ENCODE peak calls at places on chromosomes 16 and 17, in six cellular contexts. G, H, W, T, U and M are unnamed samples.

GRCh38 chr17:76578376-76578775 is 7.3 kb downstream of the ST6GALNAC2 start:
- DNase-seq in G (no peak), H (no peak), W (peak; percentile 44), T (no peak), U (no peak), M (no peak)

GRCh38 chr17:34961093-34961911 is at the start of the genes CCT6B and ZNF830:
- DNase-seq in G (peak; percentile 79), H (peak; percentile 94), W (peak; percentile 95), T (peak; percentile 97), U (peak; percentile 95), M (peak; percentile 97)

GRCh38 chr17:77995146-77995852 is 36.8 kb downstream of the TNRC6C start:
- DNase-seq in G (no peak), H (no peak), W (no peak), T (no peak), U (no peak), M (no peak)

GRCh38 chr17:78279360-78279990 is 48.0 kb downstream of the TMEM235 start:
- DNase-seq in G (no peak), H (no peak), W (no peak), T (no peak), U (no peak), M (no peak)

GRCh38 chr16:53773150-53773846 is 69.3 kb downstream of the FTO start:
- DNase-seq in G (no peak), H (peak; percentile 55), W (peak; percentile 79), T (peak; percentile 83), U (no peak), M (peak; percentile 25)

GRCh38 chr16:55433030-55433429 is 46.0 kb upstream of the MMP2 start:
- DNase-seq in G (no peak), H (no peak), W (no peak), T (no peak), U (no peak), M (no peak)

GRCh38 chr16:85923153-85924021 is 24.4 kb downstream of the IRF8 start:
- DNase-seq in G (no peak), H (no peak), W (peak; percentile 59), T (peak; percentile 98), U (no peak), M (peak; percentile 66)

GRCh38 chr16:5874899-5875298 is 777.3 kb upstream of the EEF2KMT start:
- DNase-seq in G (no peak), H (no peak), W (no peak), T (no peak), U (no peak), M (no peak)

GRCh38 chr17:37838276-37838675 is 85.9 kb upstream of the TBC1D3K start:
- DNase-seq in G (no peak), H (no peak), W (no peak), T (no peak), U (no peak), M (no peak)

GRCh38 chr17:7992924-7993323 is 9.5 kb upstream of the GUCY2D start:
- DNase-seq in G (no peak), H (no peak), W (no peak), T (no peak), U (no peak), M (no peak)

GRCh38 chr17:199806-200603 is 18.6 kb upstream of the DOC2B start:
- DNase-seq in G (no peak), H (no peak), W (no peak), T (no peak), U (no peak), M (no peak)

GRCh38 chr17:81412490-81413093 is 17.3 kb downstream of the BAHCC1 start:
- DNase-seq in G (no peak), H (no peak), W (peak; percentile 76), T (peak; percentile 51), U (no peak), M (no peak)

GRCh38 chr17:27455914-27456680 is at the start of gene KSR1:
- DNase-seq in G (peak; percentile 53), H (peak; percentile 84), W (peak; percentile 72), T (peak; percentile 75), U (peak; percentile 92), M (peak; percentile 80)

DNA sequence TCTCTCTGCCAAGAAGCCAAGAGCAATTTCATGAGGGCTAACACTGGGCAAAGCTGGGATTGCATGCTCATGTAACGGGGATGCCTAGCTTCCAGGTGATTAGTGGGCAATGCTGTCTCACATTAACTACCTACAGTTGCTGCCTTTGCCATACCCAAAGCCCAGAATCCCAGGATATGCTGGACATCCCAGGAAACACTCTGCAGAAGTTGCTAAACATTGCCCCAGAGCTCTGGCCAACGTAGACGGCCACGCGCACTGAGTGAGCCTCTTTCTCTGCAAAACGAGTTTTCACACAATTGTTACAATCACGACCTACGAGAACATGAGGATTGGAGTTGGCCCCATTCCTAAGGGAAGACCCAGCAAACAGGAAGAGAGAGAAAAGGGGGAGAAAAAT is 112.9 kb upstream of the DNAH9 start:
- DNase-seq in G (no peak), H (no peak), W (no peak), T (no peak), U (no peak), M (no peak)
- H4K91ac ChIP-seq in G (no peak overlapping the region), H (no peak overlapping the region), W (no peak overlapping the region), T (no peak overlapping the region), U (no peak overlapping the region), M (no peak overlapping the region)

DNA sequence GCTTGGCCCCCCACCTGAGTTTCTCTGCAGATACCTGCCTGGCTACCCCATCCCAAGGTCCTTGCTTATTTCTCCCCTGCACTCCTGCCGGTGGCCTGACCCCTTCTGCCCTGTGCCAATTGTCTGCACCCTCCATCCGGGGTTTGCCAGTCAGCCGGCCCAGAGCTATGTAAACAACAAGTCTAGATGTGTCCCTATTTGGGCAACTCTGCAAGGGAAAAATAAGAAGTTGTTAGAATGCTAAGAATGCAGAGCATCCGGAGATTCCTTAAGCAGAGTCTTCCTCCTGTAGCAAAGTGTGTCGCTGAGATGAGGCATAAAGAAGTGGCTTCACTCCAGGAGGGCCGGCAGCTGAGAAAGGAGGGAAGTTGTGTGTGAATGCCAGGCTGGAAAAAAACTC is 46.6 kb downstream of the RGS9 start:
- DNase-seq in G (peak; percentile 62), H (peak; percentile 65), W (peak; percentile 70), T (peak; percentile 40), U (peak; percentile 89), M (no peak)
- H2BK120ac ChIP-seq in G (no peak overlapping the region), H (no peak overlapping the region), W (peak overlapping the region; percentile 99), T (peak overlapping the region; percentile 21), U (peak overlapping the region; percentile 15), M (peak overlapping the region; percentile 16)

DNA sequence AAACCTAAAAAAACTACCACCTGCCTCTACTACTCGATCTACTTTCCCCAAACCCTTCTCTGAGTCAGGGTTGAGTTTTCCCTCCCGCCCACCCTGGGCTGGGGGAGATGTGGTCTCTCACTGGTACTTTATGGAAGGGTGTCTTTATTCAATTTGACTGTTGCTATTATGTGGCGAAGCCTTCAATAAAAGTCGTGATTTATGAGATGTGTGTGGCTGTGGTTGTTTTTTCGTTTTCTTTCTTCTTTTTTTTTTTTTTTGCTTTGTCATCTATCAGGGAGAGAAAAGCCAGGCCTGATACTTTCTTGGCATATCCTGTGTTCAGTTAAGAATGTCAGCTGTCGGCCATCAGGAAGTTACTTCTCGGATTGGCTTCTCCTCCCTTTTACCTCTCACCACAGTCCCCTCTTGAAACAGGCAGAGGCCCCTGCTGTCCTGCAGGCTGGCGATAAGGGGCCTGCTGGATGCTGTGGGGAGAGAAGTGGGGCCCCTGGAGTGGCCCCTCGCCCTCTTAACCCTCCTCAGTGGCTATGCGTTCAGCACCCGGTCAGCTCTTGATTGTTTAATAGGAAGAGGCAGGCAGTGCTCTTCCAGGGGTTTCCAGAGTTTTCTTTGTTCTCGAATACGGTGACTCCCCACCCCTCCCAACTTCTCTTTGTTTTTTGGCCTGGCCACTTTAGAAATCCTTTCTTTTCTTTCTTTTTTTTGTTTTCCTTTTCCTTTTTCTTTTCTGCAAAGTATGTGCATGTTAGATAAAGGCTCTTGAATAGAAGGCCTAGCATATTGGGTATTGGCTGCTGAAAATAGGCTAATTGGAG is 123.1 kb downstream of the MSI2 start:
- DNase-seq in G (no peak), H (peak; percentile 43), W (peak; percentile 12), T (peak; percentile 80), U (peak; percentile 55), M (no peak)
- H3K4ac ChIP-seq in G (no peak overlapping the region), H (no peak overlapping the region), W (peak overlapping the region; percentile 27), T (peak overlapping the region; percentile 72), U (no peak overlapping the region), M (no peak overlapping the region)

GRCh38 chr16:11706180-11706742 is 36.4 kb downstream of the TXNDC11 start:
- DNase-seq in G (no peak), H (no peak), W (peak; percentile 33), T (no peak), U (no peak), M (no peak)
- H4K91ac ChIP-seq in G (no peak overlapping the region), H (no peak overlapping the region), W (no peak overlapping the region), T (no peak overlapping the region), U (no peak overlapping the region), M (no peak overlapping the region)

DNA sequence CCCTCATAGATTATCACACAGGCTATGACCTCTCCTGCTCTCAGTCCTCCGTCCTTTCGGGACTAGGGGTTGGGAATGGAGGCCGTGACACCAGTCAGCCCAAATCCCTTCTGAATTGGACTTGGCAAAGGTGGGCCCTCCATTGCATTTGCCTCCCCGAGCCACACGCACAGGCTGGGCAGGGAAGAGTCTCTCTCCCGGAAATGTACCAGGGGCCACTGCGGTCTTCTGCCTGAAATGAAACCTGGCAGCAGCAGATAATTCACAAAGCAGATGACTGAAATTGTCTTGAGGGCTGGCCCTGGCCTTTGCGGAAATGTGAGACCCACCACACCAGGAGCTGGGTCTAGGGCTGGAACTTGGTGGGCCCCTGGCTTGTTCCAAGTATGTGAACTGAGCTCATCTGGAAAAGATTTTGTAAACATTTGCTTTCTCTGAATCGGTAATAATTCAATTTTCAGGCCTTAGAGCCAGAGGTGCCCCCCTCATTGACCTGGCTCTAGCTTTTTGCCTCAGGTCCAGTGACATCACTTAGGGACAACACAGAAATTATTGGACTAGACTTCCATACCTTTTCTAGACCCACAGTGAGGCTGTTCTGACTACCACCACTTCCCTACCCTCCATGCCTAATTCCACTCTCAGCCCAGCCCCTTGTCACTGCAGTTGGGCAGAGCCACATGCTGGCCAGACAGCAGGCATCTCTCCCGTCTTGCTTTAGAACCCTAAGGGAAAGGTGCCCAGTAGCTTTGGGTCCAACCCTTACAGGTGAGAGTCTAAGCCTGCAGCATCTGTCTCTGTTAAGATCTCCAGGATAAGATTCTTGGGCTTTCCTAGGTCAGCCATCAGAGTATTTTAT is 75.2 kb downstream of the CCDC182 start:
- DNase-seq in G (no peak), H (no peak), W (no peak), T (no peak), U (peak; percentile 20), M (no peak)
- H2BK120ac ChIP-seq in G (no peak overlapping the region), H (no peak overlapping the region), W (no peak overlapping the region), T (no peak overlapping the region), U (no peak overlapping the region), M (peak overlapping the region; percentile 11)

GRCh38 chr16:14486520-14487303 is 143.3 kb downstream of the PARN start:
- DNase-seq in G (no peak), H (no peak), W (peak; percentile 94), T (peak; percentile 92), U (peak; percentile 49), M (peak; percentile 83)
- H3K4ac ChIP-seq in G (peak overlapping the region; percentile 35), H (no peak overlapping the region), W (peak overlapping the region; percentile 74), T (no peak overlapping the region), U (no peak overlapping the region), M (no peak overlapping the region)